ENCODE peak calls at places on chromosomes 12 and 14, in five cellular contexts. P is adipocyte, G is brain microvascular endothelial cell, Z is HCT116, T is dorsolateral prefrontal cortex. I is an unnamed sample.

GRCh38 chr14:89296281-89296745 is 120.7 kb downstream of the FOXN3 start:
- DNase-seq in G (no peak), T (no peak), Z (no peak), P (no peak), I (no peak)

GRCh38 chr14:55518391-55518790 is 61.6 kb upstream of the KTN1 start:
- DNase-seq in Z (no peak), P (no peak), T (no peak), G (no peak), I (no peak)

GRCh38 chr14:95520346-95520745 is 3.9 kb upstream of the SYNE3 start:
- DNase-seq in Z (no peak), T (no peak), P (no peak), G (no peak), I (no peak)

GRCh38 chr12:56153291-56154065 is 1.1 kb downstream of the MYL6B start:
- DNase-seq in T (no peak), G (no peak), P (no peak), Z (no peak), I (no peak)

GRCh38 chr14:93880025-93880820 is 46.9 kb upstream of the FAM181A start:
- DNase-seq in T (no peak), P (peak; percentile 81), G (no peak), Z (no peak), I (no peak)

GRCh38 chr12:66196806-66197205 is 7.8 kb downstream of the IRAK3 start:
- DNase-seq in G (no peak), Z (no peak), P (no peak), T (no peak), I (peak; percentile 40)

GRCh38 chr14:80996049-80996901 is 40.9 kb downstream of the TSHR start:
- DNase-seq in P (peak; percentile 93), T (no peak), G (peak; percentile 72), Z (peak; percentile 66), I (peak; percentile 4)

GRCh38 chr14:23623962-23624361 is 12.2 kb upstream of the DHRS2 start:
- DNase-seq in G (no peak), P (no peak), Z (no peak), T (no peak), I (no peak)

GRCh38 chr12:51189790-51190355 is 16.9 kb upstream of the TFCP2 start:
- DNase-seq in G (no peak), Z (no peak), P (no peak), T (no peak), I (no peak)

GRCh38 chr12:122245553-122245952 is 19.7 kb upstream of the DIABLO start:
- DNase-seq in T (no peak), Z (no peak), G (no peak), P (no peak), I (no peak)

GRCh38 chr12:356276-356988 is 32.7 kb downstream of the KDM5A start:
- DNase-seq in Z (no peak), G (peak; percentile 4), T (no peak), P (no peak), I (no peak)

GRCh38 chr14:101721951-101722661 is 39.4 kb upstream of the PPP2R5C start:
- DNase-seq in G (no peak), P (peak; percentile 16), Z (no peak), T (no peak), I (no peak)

GRCh38 chr12:112170376-112170775 is 45.0 kb downstream of the TRAFD1 start:
- DNase-seq in T (no peak), P (peak; percentile 30), G (peak; percentile 30), Z (no peak), I (no peak)

GRCh38 chr14:101772770-101773169 is 11.3 kb downstream of the PPP2R5C start:
- DNase-seq in G (peak; percentile 18), Z (no peak), T (no peak), P (no peak), I (no peak)

GRCh38 chr14:102501751-102502315 is 7.7 kb downstream of the ANKRD9 start:
- DNase-seq in Z (no peak), T (no peak), G (no peak), P (no peak), I (no peak)

GRCh38 chr12:111443586-111443985 is 37.9 kb downstream of the SH2B3 start:
- DNase-seq in Z (no peak), G (peak; percentile 40), P (no peak), T (no peak), I (no peak)

DNA sequence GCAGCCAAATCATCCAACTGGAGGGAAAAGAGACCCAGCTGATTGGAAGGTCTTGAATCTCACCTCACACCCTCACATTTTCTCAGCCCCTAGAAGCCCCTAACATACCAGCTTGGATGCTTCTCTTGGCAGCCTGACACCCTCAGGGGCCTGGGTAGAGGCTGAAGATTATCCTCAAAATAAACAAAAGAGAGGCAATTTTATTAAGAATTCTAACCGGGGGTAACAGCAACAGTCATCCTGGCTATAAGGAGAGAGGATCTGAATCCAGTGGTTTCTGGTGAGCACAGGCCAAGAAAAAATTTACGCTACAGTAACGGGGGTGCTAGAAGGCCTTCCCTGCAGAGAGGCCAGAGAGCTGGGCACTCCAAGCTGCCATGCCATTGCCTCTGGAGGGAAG is 21.6 kb downstream of the KRT76 start:
- DNase-seq in T (no peak), G (no peak), P (no peak), Z (no peak), I (no peak)
- H3K27me3 ChIP-seq in T (peaks cover 4% of the 10 kb centered on the region), G (no peaks in the 10 kb centered on the region), P (peaks cover 64% of the 10 kb centered on the region), Z (peaks cover 72% of the 10 kb centered on the region), I (no peaks in the 10 kb centered on the region)

GRCh38 chr12:114679942-114680341 is 4.0 kb downstream of the TBX3 start:
- DNase-seq in P (peak; percentile 42), Z (no peak), T (no peak), G (no peak), I (no peak)

GRCh38 chr12:114680498-114681148 is 3.4 kb downstream of the TBX3 start:
- DNase-seq in Z (no peak), P (peak; percentile 48), G (no peak), T (no peak), I (no peak)

GRCh38 chr12:114678028-114678427 is 5.9 kb downstream of the TBX3 start:
- DNase-seq in G (no peak), Z (no peak), T (no peak), P (peak; percentile 64), I (no peak)

GRCh38 chr12:114678718-114679117 is 5.3 kb downstream of the TBX3 start:
- DNase-seq in T (no peak), P (peak; percentile 50), G (no peak), Z (no peak), I (no peak)

DNA sequence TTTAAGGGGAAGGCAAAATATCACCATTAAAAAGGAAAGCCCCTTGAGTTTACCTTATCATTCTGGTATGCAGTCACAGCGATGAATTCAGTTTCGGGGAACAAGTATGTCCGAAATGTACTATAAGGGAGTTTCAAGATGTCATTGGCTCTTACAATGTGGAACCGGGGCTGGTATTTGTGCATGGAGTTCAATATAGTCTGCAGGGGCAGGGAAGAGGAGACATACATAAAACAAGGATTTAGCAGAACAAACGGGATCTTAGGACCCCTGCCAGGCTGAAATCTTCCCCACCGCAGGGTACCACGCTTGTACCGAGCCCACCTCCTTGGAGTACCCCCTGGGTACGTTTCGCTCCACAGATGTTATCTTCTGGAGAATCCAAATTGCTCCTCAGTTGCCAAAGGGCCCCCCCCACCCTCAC is 4.5 kb downstream of the TBX3 start:
- DNase-seq in G (no peak), Z (no peak), P (peak; percentile 68), T (no peak), I (no peak)
- H3K27me3 ChIP-seq in G (no peaks in the 10 kb centered on the region), Z (no peaks in the 10 kb centered on the region), P (no peaks in the 10 kb centered on the region), T (peaks cover 96% of the 10 kb centered on the region), I (peaks cover 2% of the 10 kb centered on the region)

GRCh38 chr12:1634149-1634548 is 5.1 kb downstream of the WNT5B start:
- DNase-seq in P (no peak), T (no peak), G (no peak), Z (no peak), I (no peak)

GRCh38 chr12:1633459-1633858 is 4.4 kb downstream of the WNT5B start:
- DNase-seq in P (no peak), Z (no peak), T (no peak), G (no peak), I (no peak)

GRCh38 chr12:1630827-1631591 is 2.0 kb downstream of the WNT5B start:
- DNase-seq in P (no peak), G (peak; percentile 55), Z (no peak), T (no peak), I (no peak)

GRCh38 chr12:1634590-1635191 is 5.7 kb downstream of the WNT5B start:
- DNase-seq in P (peak; percentile 87), T (peak; percentile 84), Z (peak; percentile 63), G (peak; percentile 53), I (no peak)

GRCh38 chr12:1632702-1633101 is 3.7 kb downstream of the WNT5B start:
- DNase-seq in Z (no peak), T (no peak), G (no peak), P (no peak), I (no peak)
- H3K27me3 ChIP-seq in Z (peaks cover 6% of the 10 kb centered on the region), T (no peaks in the 10 kb centered on the region), G (no peaks in the 10 kb centered on the region), P (no peaks in the 10 kb centered on the region), I (no peaks in the 10 kb centered on the region)

DNA sequence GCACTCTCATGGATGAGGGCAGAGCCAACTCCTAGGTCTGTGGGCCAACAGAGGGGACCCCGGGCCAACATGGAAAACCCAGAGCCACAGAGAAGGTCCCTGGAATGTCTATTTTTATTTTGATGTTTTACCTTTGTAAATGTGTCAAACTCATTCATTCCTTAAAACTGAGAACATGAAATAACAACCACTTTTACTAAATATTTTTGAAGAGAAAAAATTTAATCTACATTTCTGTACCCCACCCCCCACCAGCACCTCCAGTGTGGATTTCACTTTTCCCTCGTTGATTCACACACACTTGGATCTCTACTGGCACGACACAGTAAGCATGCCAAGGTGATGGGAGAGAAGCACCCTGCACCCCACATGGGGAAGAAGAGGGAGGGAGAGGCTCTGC is 6.7 kb downstream of the KRT77 start:
- DNase-seq in T (no peak), G (no peak), P (no peak), Z (no peak), I (no peak)
- H3K27me3 ChIP-seq in T (peaks cover 3% of the 10 kb centered on the region), G (peaks cover 13% of the 10 kb centered on the region), P (peaks cover 75% of the 10 kb centered on the region), Z (peaks cover 7% of the 10 kb centered on the region), I (peaks cover 4% of the 10 kb centered on the region)

GRCh38 chr12:132428872-132429121 is 61.2 kb upstream of the FBRSL1 start:
- DNase-seq in G (no peak), Z (no peak), T (no peak), P (no peak), I (no peak)
- H3K27me3 ChIP-seq in G (peaks cover 39% of the 10 kb centered on the region), Z (no peaks in the 10 kb centered on the region), T (peaks cover 12% of the 10 kb centered on the region), P (peaks cover 74% of the 10 kb centered on the region), I (no peaks in the 10 kb centered on the region)

GRCh38 chr14:38221077-38221476 is 13.4 kb downstream of the SSTR1 start:
- DNase-seq in G (no peak), T (no peak), Z (no peak), P (no peak), I (no peak)

GRCh38 chr14:38212996-38213395 is 5.3 kb downstream of the SSTR1 start:
- DNase-seq in Z (no peak), G (no peak), P (no peak), T (no peak), I (no peak)

DNA sequence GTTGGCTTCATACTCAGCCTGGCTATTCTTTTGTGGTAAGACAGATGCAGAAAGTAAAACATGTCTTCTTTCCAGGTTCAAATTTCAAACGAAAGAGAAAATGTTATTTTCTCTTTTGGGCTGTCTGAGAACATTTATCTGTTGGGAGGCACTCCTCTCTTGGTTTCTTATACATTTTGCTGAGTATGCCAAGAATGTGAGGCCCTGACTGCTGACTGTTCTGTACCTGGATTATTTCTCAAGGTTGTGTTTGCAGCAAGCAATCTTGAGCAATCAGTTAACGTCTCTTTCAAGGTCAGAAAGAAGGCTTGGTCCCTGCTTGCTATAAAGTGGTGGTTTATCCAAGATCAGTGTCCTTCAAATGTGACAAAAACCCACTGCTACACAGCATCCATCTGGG is 9.8 kb downstream of the SSTR1 start:
- DNase-seq in G (no peak), Z (no peak), T (no peak), P (no peak), I (no peak)
- H3K27me3 ChIP-seq in G (no peaks in the 10 kb centered on the region), Z (no peaks in the 10 kb centered on the region), T (no peaks in the 10 kb centered on the region), P (peaks cover 6% of the 10 kb centered on the region), I (no peaks in the 10 kb centered on the region)